ENCODE peak calls at places on chromosomes 1 and 21, in nine cellular contexts. S, N, E, W, H, K, R, A and Y are unnamed samples.

GRCh38 chr1:204408074-204408507 is 3.5 kb downstream of the PPP1R15B start:
- DNase-seq in S (no peak), N (no peak), E (peak), W (peak), H (no peak), K (no peak), R (no peak), A (no peak), Y (peak)

GRCh38 chr21:46416551-46416950 is 42.1 kb upstream of the DIP2A start:
- DNase-seq in S (no peak), N (no peak), E (no peak), W (no peak), H (no peak), K (no peak), R (no peak), A (no peak), Y (no peak)

GRCh38 chr1:232142403-232143314 is 487.3 kb downstream of the SIPA1L2 start:
- DNase-seq in S (no peak), N (no peak), E (no peak), W (no peak), H (no peak), K (no peak), R (no peak), A (no peak), Y (peak)

GRCh38 chr1:18927654-18928272 is 25.4 kb upstream of the ALDH4A1 start:
- DNase-seq in S (no peak), N (peak), E (peak), W (no peak), H (no peak), K (no peak), R (no peak), A (no peak), Y (no peak)

GRCh38 chr1:1672181-1672965 is 13.6 kb upstream of the CDK11B start:
- DNase-seq in S (no peak), N (no peak), E (no peak), W (no peak), H (no peak), K (no peak), R (no peak), A (no peak), Y (no peak)

GRCh38 chr1:68745006-68745405 is 248.1 kb upstream of the DEPDC1 start:
- DNase-seq in S (no peak), N (no peak), E (no peak), W (no peak), H (no peak), K (no peak), R (no peak), A (no peak), Y (no peak)

GRCh38 chr1:33258788-33259274 is 2.5 kb downstream of the ZNF362 start:
- DNase-seq in S (no peak), N (no peak), E (no peak), W (no peak), H (no peak), K (no peak), R (no peak), A (no peak), Y (no peak)

GRCh38 chr1:10829067-10829818 is 32.8 kb upstream of the CASZ1 start:
- DNase-seq in S (no peak), N (no peak), E (no peak), W (no peak), H (no peak), K (no peak), R (no peak), A (no peak), Y (no peak)

GRCh38 chr1:204340137-204340536 is 19.6 kb downstream of the PLEKHA6 start:
- DNase-seq in S (no peak), N (no peak), E (no peak), W (no peak), H (no peak), K (no peak), R (no peak), A (peak), Y (no peak)

GRCh38 chr1:87880747-87881133 is 552.1 kb downstream of the LMO4 start:
- DNase-seq in S (no peak), N (no peak), E (no peak), W (no peak), H (no peak), K (no peak), R (no peak), A (no peak), Y (no peak)

GRCh38 chr21:43921979-43922945 is 57.2 kb downstream of the AGPAT3 start:
- DNase-seq in S (no peak), N (peak), E (peak), W (no peak), H (no peak), K (peak), R (peak), A (no peak), Y (no peak)

GRCh38 chr1:26772687-26773086 is 15.1 kb upstream of the PIGV start:
- DNase-seq in S (no peak), N (no peak), E (no peak), W (no peak), H (no peak), K (no peak), R (no peak), A (no peak), Y (no peak)

GRCh38 chr21:42047821-42048613 is 23.1 kb upstream of the UMODL1 start:
- DNase-seq in S (no peak), N (no peak), E (no peak), W (peak), H (no peak), K (no peak), R (no peak), A (no peak), Y (peak)

GRCh38 chr1:172180886-172181285 is 239.6 kb upstream of the C1orf105 start:
- DNase-seq in S (no peak), N (peak), E (peak), W (peak), H (no peak), K (peak), R (no peak), A (no peak), Y (peak)

GRCh38 chr1:48610628-48611542 is 138.9 kb upstream of the SPATA6 start:
- DNase-seq in S (no peak), N (no peak), E (no peak), W (peak), H (no peak), K (no peak), R (no peak), A (peak), Y (peak)

GRCh38 chr1:52413410-52414104 is 9.2 kb downstream of the PRPF38A start:
- DNase-seq in S (no peak), N (no peak), E (no peak), W (no peak), H (no peak), K (no peak), R (no peak), A (no peak), Y (no peak)

GRCh38 chr1:1917304-1917976 is 1.6 kb downstream of the TMEM52 start:
- DNase-seq in S (no peak), N (no peak), E (no peak), W (peak), H (no peak), K (no peak), R (no peak), A (no peak), Y (no peak)

GRCh38 chr1:235011599-235012435 is 116.8 kb downstream of the TOMM20 start:
- DNase-seq in S (peak), N (peak), E (peak), W (peak), H (no peak), K (peak), R (peak), A (peak), Y (peak)

GRCh38 chr1:170247751-170248521 is 102.2 kb downstream of the NTMT2 start:
- DNase-seq in S (no peak), N (no peak), E (no peak), W (no peak), H (no peak), K (no peak), R (no peak), A (no peak), Y (no peak)

GRCh38 chr1:246107516-246108277 is 399.4 kb downstream of the SMYD3 start:
- DNase-seq in S (no peak), N (no peak), E (no peak), W (no peak), H (no peak), K (no peak), R (no peak), A (no peak), Y (no peak)

GRCh38 chr1:2811526-2811905 is 10.0 kb upstream of the TTC34 start:
- DNase-seq in S (no peak), N (no peak), E (no peak), W (no peak), H (no peak), K (no peak), R (no peak), A (no peak), Y (no peak)